ENCODE peak calls at places on chromosomes 13 and 19, in four cellular contexts. B is right lobe of liver, G is tibial artery, V is heart right ventricle. Q is an unnamed sample.

GRCh38 chr13:79988573-79988972 is 352.4 kb downstream of the SPRY2 start:
- DNase-seq in B (no peak), G (no peak), V (no peak), Q (peak; percentile 70)

GRCh38 chr13:73195091-73195490 is 136.3 kb downstream of the KLF5 start:
- DNase-seq in B (no peak), G (no peak), V (no peak), Q (no peak)

GRCh38 chr13:21948781-21949474 is 278.1 kb downstream of the FGF9 start:
- DNase-seq in B (no peak), G (no peak), V (no peak), Q (no peak)

GRCh38 chr19:8257052-8257443 is 47.9 kb downstream of the CERS4 start:
- DNase-seq in B (no peak), G (no peak), V (no peak), Q (no peak)

GRCh38 chr13:44108345-44108858 is 228.7 kb downstream of the LACC1 start:
- DNase-seq in B (peak; percentile 87), G (no peak), V (peak; percentile 53), Q (peak; percentile 20)

GRCh38 chr19:47427241-47428176 is 8.2 kb upstream of the MEIS3 start:
- DNase-seq in B (peak; percentile 61), G (no peak), V (peak; percentile 47), Q (peak; percentile 50)

GRCh38 chr19:35437152-35437951 is 10.7 kb upstream of the FFAR2 start:
- DNase-seq in B (no peak), G (no peak), V (no peak), Q (no peak)

GRCh38 chr19:55495646-55496349 is 7.6 kb downstream of the SSC5D start:
- DNase-seq in B (no peak), G (no peak), V (no peak), Q (no peak)

GRCh38 chr19:28731113-28731512 is 481.8 kb downstream of the UQCRFS1 start:
- DNase-seq in B (no peak), G (no peak), V (no peak), Q (no peak)

GRCh38 chr19:28727835-28728159 is 485.2 kb downstream of the UQCRFS1 start:
- DNase-seq in B (no peak), G (no peak), V (no peak), Q (no peak)

GRCh38 chr19:28736528-28736927 is 476.4 kb downstream of the UQCRFS1 start:
- DNase-seq in B (no peak), G (no peak), V (no peak), Q (no peak)

GRCh38 chr19:28727133-28727834 is 485.7 kb downstream of the UQCRFS1 start:
- DNase-seq in B (no peak), G (no peak), V (peak; percentile 19), Q (peak; percentile 7)

DNA sequence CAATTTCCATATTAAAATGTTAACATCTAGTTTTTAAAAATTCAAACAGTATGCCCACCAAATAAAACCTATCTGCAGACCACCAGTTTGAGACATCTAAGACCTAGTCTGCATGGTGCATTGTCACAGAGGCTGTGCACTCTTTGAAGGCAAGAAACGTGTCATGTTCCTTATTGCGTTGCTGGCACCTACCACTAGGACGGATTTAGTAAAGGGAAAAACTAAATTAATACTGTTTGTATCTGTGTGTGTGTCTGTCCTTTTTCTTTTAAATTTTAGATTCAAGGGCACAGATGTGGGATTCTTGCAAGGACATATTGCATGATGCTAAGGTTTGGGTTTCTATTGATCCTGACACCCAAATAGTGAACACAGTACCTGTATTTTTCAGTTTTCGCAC is 481.4 kb downstream of the UQCRFS1 start:
- DNase-seq in B (no peak), G (no peak), V (no peak), Q (no peak)
- TF ChIP-seq CTCF in B (no peak), G (no peak), V (no peak), Q (peak; percentile 6)

GRCh38 chr19:18203863-18204393 is at the start of gene RAB3A:
- DNase-seq in B (peak; percentile 100), G (peak; percentile 100), V (peak; percentile 100), Q (peak; percentile 100)

GRCh38 chr19:18205180-18205915 is 1.5 kb upstream of the RAB3A start:
- DNase-seq in B (peak; percentile 78), G (peak; percentile 95), V (peak; percentile 83), Q (peak; percentile 69)

GRCh38 chr19:18202759-18203407 is 959 bp downstream of the RAB3A start:
- DNase-seq in B (no peak), G (no peak), V (peak; percentile 42), Q (peak; percentile 15)

GRCh38 chr19:18204394-18205179 is 745 bp upstream of the RAB3A start:
- DNase-seq in B (no peak), G (no peak), V (peak; percentile 43), Q (peak; percentile 23)

DNA sequence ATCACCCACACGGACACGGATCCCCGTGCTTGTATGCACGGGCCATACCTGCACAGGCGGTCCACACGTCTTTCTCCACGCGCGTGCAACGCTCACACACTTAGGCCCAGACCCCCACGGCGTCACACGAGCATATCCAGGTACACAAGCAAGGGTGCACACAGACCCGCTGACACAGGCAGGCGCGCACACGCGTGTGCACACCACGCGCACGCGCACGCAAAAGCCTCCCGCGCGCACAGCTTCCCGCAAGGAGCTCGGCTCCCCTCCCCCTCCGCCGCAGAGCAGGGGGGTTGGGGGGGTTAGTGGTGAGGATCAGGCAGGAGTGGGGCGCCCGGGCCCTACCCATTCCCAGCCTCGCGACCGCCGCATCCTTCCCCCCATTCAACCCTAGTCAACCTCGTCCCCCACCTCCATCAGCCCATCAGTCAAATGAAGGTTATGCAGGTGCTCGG is 407 bp downstream of the RAB3A start:
- DNase-seq in B (peak; percentile 68), G (no peak), V (peak; percentile 62), Q (no peak)
- H3K4me3 ChIP-seq in B (peak overlapping the region; percentile 58), G (peak overlapping the region; percentile 83), V (peak overlapping the region; percentile 51), Q (peak overlapping the region; percentile 70)

DNA sequence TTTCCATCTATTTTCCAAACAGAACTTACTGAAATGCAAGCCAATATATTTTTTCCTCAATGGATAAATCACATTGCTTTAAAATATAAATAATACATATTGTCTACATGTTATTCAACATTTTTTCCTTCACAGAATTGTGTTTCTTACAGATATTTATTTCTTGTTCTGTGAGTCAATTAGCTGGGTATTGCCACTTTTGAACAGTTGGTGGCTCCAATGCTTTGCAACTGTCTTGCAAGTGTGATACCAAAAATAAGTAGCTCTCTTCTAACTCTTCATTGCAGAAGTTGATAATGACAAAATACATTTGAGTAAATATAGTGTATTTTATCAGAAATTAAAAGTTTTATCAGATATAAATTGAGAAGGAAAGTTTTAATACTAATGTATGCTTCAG is 17.1 kb upstream of the GPC5 start:
- DNase-seq in B (no peak), G (no peak), V (no peak), Q (peak; percentile 27)
- TF ChIP-seq CTCF in B (peak; percentile 42), G (peak; percentile 32), V (peak; percentile 50), Q (peak; percentile 29)

GRCh38 chr13:93231867-93232266 is 5.3 kb downstream of the GPC6 start:
- DNase-seq in B (peak; percentile 58), G (no peak), V (no peak), Q (no peak)
- H3K4me3 ChIP-seq in B (no peak overlapping the region), G (no peak overlapping the region), V (no peak overlapping the region), Q (no peak overlapping the region)

GRCh38 chr19:2960120-2960519 is 15.3 kb upstream of the ZNF77 start:
- DNase-seq in B (no peak), G (no peak), V (no peak), Q (no peak)
- TF ChIP-seq CTCF in B (no peak), G (no peak), V (no peak), Q (no peak)

GRCh38 chr19:1286451-1286858 is 782 bp downstream of the EFNA2 start:
- DNase-seq in B (no peak), G (no peak), V (no peak), Q (no peak)

GRCh38 chr19:1285737-1286360 is at the start of gene EFNA2:
- DNase-seq in B (no peak), G (no peak), V (no peak), Q (no peak)

GRCh38 chr19:1287622-1288527 is 2.2 kb downstream of the EFNA2 start:
- DNase-seq in B (no peak), G (no peak), V (no peak), Q (no peak)

GRCh38 chr19:1288528-1289394 is 3.1 kb downstream of the EFNA2 start:
- DNase-seq in B (no peak), G (no peak), V (no peak), Q (no peak)

DNA sequence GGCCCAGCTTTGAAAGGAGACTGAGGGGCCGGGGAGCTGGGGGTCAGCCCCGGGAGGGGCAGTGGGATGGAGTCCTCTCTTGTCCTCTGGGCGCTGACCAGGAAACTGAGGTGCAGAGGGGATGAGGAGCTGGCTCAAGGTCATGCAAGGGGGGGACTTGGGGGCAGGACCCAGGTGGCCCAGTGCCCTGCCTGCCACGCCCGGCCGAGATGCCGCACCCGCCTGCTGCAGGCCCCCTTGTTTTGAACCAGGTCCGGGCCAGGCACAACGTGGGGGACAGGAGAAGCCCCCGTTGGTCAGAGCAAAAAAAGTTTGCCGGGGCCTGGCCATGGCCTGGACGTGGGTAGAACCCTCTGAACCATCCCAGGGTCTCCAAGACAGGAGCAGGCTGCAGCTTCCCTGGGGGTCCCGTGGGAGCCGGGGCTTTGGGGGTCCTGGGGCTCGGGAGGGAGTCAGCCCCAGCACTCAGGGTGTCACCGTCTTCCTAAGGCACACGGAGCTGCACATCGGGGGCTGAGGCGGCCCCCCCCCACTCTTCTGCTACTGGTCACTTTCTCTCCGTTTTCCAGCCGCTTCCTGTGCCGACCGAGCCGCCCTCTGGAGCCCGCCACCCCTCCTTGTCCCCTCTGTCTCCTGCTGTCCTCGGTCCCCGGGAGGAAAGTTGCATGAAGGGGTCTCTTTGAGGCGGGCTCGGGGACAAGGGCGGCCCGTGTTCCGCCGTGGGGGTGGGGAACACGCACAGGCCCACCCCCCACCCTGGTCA is 1.4 kb downstream of the EFNA2 start:
- DNase-seq in B (no peak), G (no peak), V (no peak), Q (no peak)
- H3K4me3 ChIP-seq in B (peak overlapping the region; percentile 43), G (no peak overlapping the region), V (no peak overlapping the region), Q (no peak overlapping the region)

GRCh38 chr13:28718538-28719226 is at the start of gene SLC46A3:
- DNase-seq in B (peak; percentile 100), G (peak; percentile 100), V (peak; percentile 100), Q (peak; percentile 96)
- TF ChIP-seq CTCF in B (no peak), G (peak; percentile 13), V (peak; percentile 15), Q (no peak)